ENCODE peak calls at places on chromosomes 7 and 10, in eight cellular contexts. P is astrocyte; D is Caco-2; O is CD4-positive, alpha-beta T cell; K is endodermal cell; T is Calu3; G is hepatocyte; Z is GM13977. Q is an unnamed sample.

GRCh38 chr10:87860156-87860795 is 3.1 kb downstream of the KLLN start:
- DNase-seq in D (no peak), Z (peak), P (peak), G (peak), O (no peak), T (no peak), K (peak), Q (peak)

GRCh38 chr7:110399421-110399820 is 691.5 kb upstream of the LRRN3 start:
- DNase-seq in P (no peak), K (no peak), G (no peak), O (no peak), T (no peak), Z (no peak), D (no peak), Q (no peak)

GRCh38 chr7:95622859-95623258 is 26.5 kb upstream of the PDK4 start:
- DNase-seq in O (no peak), P (no peak), Z (no peak), D (no peak), G (no peak), T (no peak), K (no peak), Q (no peak)

GRCh38 chr7:118057404-118057803 is 126.6 kb upstream of the LSM8 start:
- DNase-seq in Z (no peak), G (peak), K (no peak), O (no peak), D (no peak), P (no peak), T (no peak), Q (no peak)

GRCh38 chr7:2526659-2527504 is 7.3 kb downstream of the LFNG start:
- DNase-seq in Z (no peak), P (no peak), K (no peak), D (no peak), G (no peak), O (no peak), T (no peak), Q (no peak)

GRCh38 chr10:16780338-16780880 is 36.8 kb downstream of the RSU1 start:
- DNase-seq in D (no peak), O (no peak), T (no peak), Z (no peak), K (no peak), G (no peak), P (no peak), Q (no peak)

GRCh38 chr10:19421664-19422063 is 373.1 kb downstream of the MALRD1 start:
- DNase-seq in D (no peak), K (no peak), G (no peak), Z (no peak), O (no peak), T (no peak), P (peak), Q (no peak)

GRCh38 chr10:32004161-32004591 is 52.0 kb downstream of the KIF5B start:
- DNase-seq in K (peak), P (no peak), Z (no peak), G (peak), D (no peak), O (no peak), T (no peak), Q (no peak)

GRCh38 chr10:3248526-3249255 is 76.1 kb upstream of the PITRM1 start:
- DNase-seq in P (peak), K (no peak), O (no peak), D (no peak), Z (no peak), G (peak), T (peak), Q (no peak)

GRCh38 chr10:76205361-76205760 is 773.9 kb downstream of the LRMDA start:
- DNase-seq in G (no peak), K (no peak), T (no peak), D (no peak), O (no peak), Z (no peak), P (no peak), Q (no peak)

GRCh38 chr10:15589109-15589508 is 130.6 kb downstream of the ITGA8 start:
- DNase-seq in D (no peak), G (no peak), T (no peak), Z (no peak), O (no peak), P (no peak), K (no peak), Q (no peak)

GRCh38 chr10:118918689-118919088 is 110.8 kb upstream of the NANOS1 start:
- DNase-seq in D (no peak), K (no peak), T (peak), G (no peak), O (no peak), P (no peak), Z (no peak), Q (no peak)

GRCh38 chr7:129401228-129401967 is 32.8 kb upstream of the STRIP2 start:
- DNase-seq in P (no peak), Z (no peak), G (peak), O (no peak), K (peak), T (peak), D (no peak), Q (no peak)

GRCh38 chr10:131271195-131271880 is 40.2 kb downstream of the TCERG1L start:
- DNase-seq in T (no peak), K (peak), Z (no peak), D (no peak), P (no peak), O (no peak), G (no peak), Q (no peak)

GRCh38 chr7:141286522-141286921 is 212.7 kb downstream of the TMEM178B start:
- DNase-seq in K (no peak), D (no peak), G (no peak), O (no peak), T (no peak), P (no peak), Z (no peak), Q (no peak)

GRCh38 chr10:119542357-119542989 is at the start of gene RGS10:
- DNase-seq in T (peak), Z (peak), P (peak), K (peak), G (peak), O (peak), D (peak), Q (peak)

GRCh38 chr10:132350391-132350790 is 18.4 kb downstream of the LRRC27 start:
- DNase-seq in Z (no peak), D (no peak), K (no peak), P (no peak), O (no peak), G (no peak), T (no peak), Q (no peak)

GRCh38 chr10:16183989-16184643 is 252.7 kb upstream of the PTER start:
- DNase-seq in O (no peak), P (no peak), T (no peak), D (no peak), K (no peak), Z (no peak), G (no peak), Q (no peak)

GRCh38 chr10:52525761-52526160 is 211.7 kb downstream of the DKK1 start:
- DNase-seq in Z (no peak), K (no peak), O (no peak), T (no peak), P (peak), D (no peak), G (no peak), Q (no peak)

GRCh38 chr7:157799076-157799685 is 462.4 kb downstream of the DNAJB6 start:
- DNase-seq in Z (no peak), G (no peak), P (no peak), T (no peak), D (no peak), K (no peak), O (no peak), Q (no peak)

GRCh38 chr7:157136372-157136771 is 2.4 kb upstream of the UBE3C start:
- DNase-seq in P (peak), K (no peak), D (no peak), G (peak), O (no peak), Z (no peak), T (no peak), Q (no peak)

GRCh38 chr10:97483526-97483925 is 14.7 kb downstream of the MMS19 start:
- DNase-seq in G (no peak), O (no peak), T (no peak), P (no peak), K (no peak), Z (no peak), D (no peak), Q (no peak)

DNA sequence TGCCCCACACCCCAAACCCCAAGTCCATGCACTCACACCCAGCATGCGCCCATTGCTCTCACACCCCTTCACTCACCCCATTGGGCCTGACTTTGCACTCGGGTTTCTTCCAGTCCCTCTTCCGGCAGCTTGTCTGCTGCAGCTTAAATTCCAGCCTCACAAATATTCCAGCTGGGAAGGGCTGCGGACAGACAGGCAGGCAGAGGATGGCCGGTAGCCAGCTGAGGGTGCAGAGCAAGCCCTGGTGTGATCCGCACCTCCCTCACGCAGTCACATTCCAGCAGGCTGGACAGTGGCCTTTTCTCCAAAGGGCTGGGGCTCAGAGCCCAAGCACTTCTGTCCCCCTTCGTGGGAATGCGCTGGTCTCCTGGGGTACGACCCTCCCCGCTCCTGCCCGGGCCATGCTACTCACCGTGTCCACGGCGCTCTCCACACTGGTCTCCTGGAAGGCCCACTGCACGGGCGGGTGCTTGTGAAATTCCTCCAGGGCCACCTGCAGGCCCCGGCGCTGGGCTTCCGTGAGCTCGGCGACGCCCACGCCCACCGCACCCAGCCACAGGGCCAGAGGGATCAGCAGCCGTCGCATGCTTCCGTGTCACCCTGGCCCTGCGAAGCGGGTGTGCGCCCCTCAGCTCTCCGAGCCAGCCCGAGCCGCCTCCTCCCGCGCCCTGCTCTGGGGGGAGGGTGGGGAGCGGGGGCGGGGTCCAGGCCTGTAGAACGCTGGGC is 1.2 kb downstream of the RARRES2 start:
- DNase-seq in P (peak), Z (no peak), G (peak), D (no peak), T (peak), O (no peak), K (peak), Q (peak)
- TF ChIP-seq CTCF in P (no peak), Z (no peak), G (no peak), D (no peak), T (no peak), O (no peak), K (no peak), Q (no peak)

DNA sequence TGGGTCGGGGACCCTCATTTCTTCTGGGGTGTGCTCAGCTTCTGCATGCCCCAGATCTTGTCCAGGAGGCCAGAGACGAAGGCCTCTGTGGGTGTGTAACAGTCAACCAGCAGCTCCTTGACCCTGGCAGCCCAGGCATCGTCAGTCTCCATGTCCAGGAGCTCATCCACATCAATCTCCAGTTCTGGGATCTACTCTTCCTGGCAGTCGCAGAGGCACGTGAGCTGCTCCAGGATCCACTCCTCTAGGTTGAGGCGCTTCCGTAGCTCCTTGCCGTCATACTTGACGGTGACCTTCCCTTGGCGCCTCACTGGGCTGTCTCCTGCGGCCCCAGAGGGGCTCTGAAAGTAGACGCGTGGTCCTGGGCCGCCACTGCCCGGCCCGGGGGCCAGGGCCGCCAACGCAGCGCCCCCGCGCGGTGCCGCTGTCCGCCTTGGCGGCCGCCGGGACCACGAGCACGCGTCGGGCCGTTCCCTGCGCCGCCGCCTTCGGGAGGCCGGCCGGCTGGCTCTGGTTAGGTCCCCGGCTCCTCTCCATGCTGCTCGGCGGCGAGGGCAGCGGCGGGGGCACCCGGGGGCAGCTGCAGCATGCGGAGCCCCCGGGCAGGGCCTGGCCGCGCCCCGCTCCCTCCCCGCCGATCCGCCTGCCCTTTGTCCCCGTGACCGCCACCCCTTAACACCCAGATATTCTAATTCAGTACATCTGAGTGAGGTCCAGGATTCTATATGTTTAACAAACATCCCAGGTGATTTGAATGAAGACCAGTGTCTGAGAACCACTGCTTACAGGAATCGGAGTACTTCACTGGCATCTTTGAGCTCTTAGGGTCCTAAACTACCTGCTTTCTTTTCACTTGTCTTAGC is 170.5 kb downstream of the SEPTIN7 start:
- DNase-seq in G (no peak), T (peak), P (no peak), O (no peak), Z (peak), K (no peak), D (no peak), Q (no peak)
- TF ChIP-seq CTCF in G (no peak), T (peak), P (no peak), O (no peak), Z (peak), K (no peak), D (no peak), Q (no peak)

DNA sequence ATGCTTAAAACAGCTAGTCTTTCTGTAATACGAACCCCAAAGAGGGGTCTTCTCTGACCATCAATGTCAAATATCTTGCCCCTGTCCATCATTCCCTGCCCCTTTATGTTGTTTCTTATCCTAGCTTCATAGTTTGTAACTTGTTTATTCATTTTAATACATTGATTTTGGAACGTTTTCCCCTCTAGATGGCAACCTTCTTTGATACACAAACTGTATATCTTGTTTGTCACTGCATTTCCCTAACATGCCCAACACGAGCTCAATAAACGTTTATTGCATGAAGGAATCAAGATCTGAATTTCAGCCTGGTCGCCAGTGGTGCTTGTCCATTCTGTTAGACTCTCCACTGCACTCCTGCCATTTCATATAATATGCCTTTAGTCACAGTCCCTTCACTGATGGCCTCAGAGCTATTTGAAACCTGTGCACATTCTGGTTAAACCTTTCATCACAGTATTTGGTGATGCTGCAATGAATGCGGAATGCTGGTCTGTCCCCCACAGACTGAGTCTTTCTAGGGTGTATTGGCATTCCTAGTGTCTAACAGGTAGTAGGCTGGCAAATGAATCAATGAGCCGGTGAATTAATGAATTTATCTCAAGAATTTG is 55.0 kb upstream of the FRMD4A start:
- DNase-seq in D (no peak), P (no peak), O (no peak), Z (no peak), G (no peak), K (no peak), T (no peak), Q (no peak)
- TF ChIP-seq CTCF in D (no peak), P (peak), O (no peak), Z (no peak), G (no peak), K (no peak), T (no peak), Q (no peak)

DNA sequence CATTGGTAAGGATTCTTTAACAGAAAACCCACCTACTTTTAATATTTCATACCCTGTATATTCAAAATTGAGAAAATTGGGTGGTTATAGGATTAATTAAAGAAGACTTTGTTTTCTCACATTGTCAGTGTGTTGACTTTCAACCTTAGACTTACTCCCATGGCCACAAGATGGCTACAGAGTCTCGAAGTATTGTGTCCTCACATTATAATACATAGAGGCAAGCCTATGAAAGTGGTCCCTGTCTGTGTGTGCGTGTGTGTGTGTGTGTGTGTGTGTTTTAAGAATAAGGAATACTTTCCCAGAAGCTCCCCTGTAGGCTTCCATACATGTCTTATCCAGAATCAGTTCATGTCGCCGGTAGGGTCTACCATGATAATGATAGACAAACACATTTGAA is 180.0 kb downstream of the PHF14 start:
- DNase-seq in T (no peak), O (no peak), Z (no peak), K (peak), G (no peak), P (no peak), D (no peak), Q (no peak)
- TF ChIP-seq CTCF in T (no peak), O (no peak), Z (no peak), K (peak), G (no peak), P (no peak), D (no peak), Q (no peak)

GRCh38 chr7:71165708-71166107 is 33.8 kb downstream of the GALNT17 start:
- DNase-seq in Z (no peak), K (peak), D (no peak), T (no peak), O (no peak), G (no peak), P (no peak), Q (no peak)
- TF ChIP-seq CTCF in Z (no peak), K (peak), D (no peak), T (no peak), O (no peak), G (no peak), P (no peak), Q (no peak)

Q was measured in activated CD8-positive, alpha-beta T cell treated with anti-CD3 and anti-CD28 coated beads for 36 hours.